ENCODE peak calls at places on chromosomes 2 and 18, in ten cellular contexts. One of them, this sample, is unnamed.

GRCh38 chr2:100845141-100845991 is 25.4 kb downstream of the NPAS2 start:
- DNase-seq in A549: no peak
- DNase-seq in stimulated activated CD4-positive, alpha-beta T cell treated with anti-CD3 and anti-CD28 coated beads, Interleukin-12 subunit alpha, Interleukin-12 subunit beta, amount 100 ng/mL, for 4 hours: no peak
- DNase-seq in left ventricle myocardium superior: peak
- DNase-seq in GDM1: no peak
- DNase-seq in retina: no peak
- DNase-seq in NCI-H774: no peak
- DNase-seq in substantia nigra: no peak
- DNase-seq in NCI-H2227 treated with DMSO at 0.1 percent for 48 hours: no peak
- DNase-seq in epithelial cell of esophagus: no peak
- DNase-seq in this sample: no peak

GRCh38 chr2:240911641-240912265 is 5.6 kb downstream of the CROCC2 start:
- DNase-seq in A549: no peak
- DNase-seq in stimulated activated CD4-positive, alpha-beta T cell treated with anti-CD3 and anti-CD28 coated beads, Interleukin-12 subunit alpha, Interleukin-12 subunit beta, amount 100 ng/mL, for 4 hours: no peak
- DNase-seq in left ventricle myocardium superior: no peak
- DNase-seq in GDM1: no peak
- DNase-seq in retina: no peak
- DNase-seq in NCI-H774: no peak
- DNase-seq in substantia nigra: no peak
- DNase-seq in NCI-H2227 treated with DMSO at 0.1 percent for 48 hours: no peak
- DNase-seq in epithelial cell of esophagus: no peak
- DNase-seq in this sample: no peak

GRCh38 chr2:180722551-180723239 is 257.7 kb upstream of the UBE2E3 start:
- DNase-seq in A549: no peak
- DNase-seq in stimulated activated CD4-positive, alpha-beta T cell treated with anti-CD3 and anti-CD28 coated beads, Interleukin-12 subunit alpha, Interleukin-12 subunit beta, amount 100 ng/mL, for 4 hours: no peak
- DNase-seq in left ventricle myocardium superior: no peak
- DNase-seq in GDM1: no peak
- DNase-seq in retina: no peak
- DNase-seq in NCI-H774: no peak
- DNase-seq in substantia nigra: no peak
- DNase-seq in NCI-H2227 treated with DMSO at 0.1 percent for 48 hours: no peak
- DNase-seq in epithelial cell of esophagus: peak
- DNase-seq in this sample: no peak

GRCh38 chr2:37871453-37872191 is 53.5 kb upstream of the RMDN2 start:
- DNase-seq in A549: no peak
- DNase-seq in stimulated activated CD4-positive, alpha-beta T cell treated with anti-CD3 and anti-CD28 coated beads, Interleukin-12 subunit alpha, Interleukin-12 subunit beta, amount 100 ng/mL, for 4 hours: no peak
- DNase-seq in left ventricle myocardium superior: no peak
- DNase-seq in GDM1: no peak
- DNase-seq in retina: no peak
- DNase-seq in NCI-H774: no peak
- DNase-seq in substantia nigra: no peak
- DNase-seq in NCI-H2227 treated with DMSO at 0.1 percent for 48 hours: no peak
- DNase-seq in epithelial cell of esophagus: peak
- DNase-seq in this sample: no peak

GRCh38 chr2:112168422-112169124 is 30.4 kb downstream of the FBLN7 start:
- DNase-seq in A549: no peak
- DNase-seq in stimulated activated CD4-positive, alpha-beta T cell treated with anti-CD3 and anti-CD28 coated beads, Interleukin-12 subunit alpha, Interleukin-12 subunit beta, amount 100 ng/mL, for 4 hours: no peak
- DNase-seq in left ventricle myocardium superior: no peak
- DNase-seq in GDM1: no peak
- DNase-seq in retina: no peak
- DNase-seq in NCI-H774: no peak
- DNase-seq in substantia nigra: no peak
- DNase-seq in NCI-H2227 treated with DMSO at 0.1 percent for 48 hours: no peak
- DNase-seq in epithelial cell of esophagus: peak
- DNase-seq in this sample: peak

GRCh38 chr18:46632401-46633089 is 24.5 kb downstream of the LOXHD1 start:
- DNase-seq in A549: peak
- DNase-seq in stimulated activated CD4-positive, alpha-beta T cell treated with anti-CD3 and anti-CD28 coated beads, Interleukin-12 subunit alpha, Interleukin-12 subunit beta, amount 100 ng/mL, for 4 hours: no peak
- DNase-seq in left ventricle myocardium superior: no peak
- DNase-seq in GDM1: no peak
- DNase-seq in retina: no peak
- DNase-seq in NCI-H774: no peak
- DNase-seq in substantia nigra: no peak
- DNase-seq in NCI-H2227 treated with DMSO at 0.1 percent for 48 hours: no peak
- DNase-seq in epithelial cell of esophagus: peak
- DNase-seq in this sample: no peak

GRCh38 chr2:190929919-190930318 is 49.3 kb downstream of the GLS start:
- DNase-seq in A549: peak
- DNase-seq in stimulated activated CD4-positive, alpha-beta T cell treated with anti-CD3 and anti-CD28 coated beads, Interleukin-12 subunit alpha, Interleukin-12 subunit beta, amount 100 ng/mL, for 4 hours: no peak
- DNase-seq in left ventricle myocardium superior: no peak
- DNase-seq in GDM1: no peak
- DNase-seq in retina: no peak
- DNase-seq in NCI-H774: no peak
- DNase-seq in substantia nigra: no peak
- DNase-seq in NCI-H2227 treated with DMSO at 0.1 percent for 48 hours: no peak
- DNase-seq in epithelial cell of esophagus: no peak
- DNase-seq in this sample: no peak

GRCh38 chr2:121298476-121298875 is 13.5 kb upstream of the TFCP2L1 start:
- DNase-seq in A549: no peak
- DNase-seq in stimulated activated CD4-positive, alpha-beta T cell treated with anti-CD3 and anti-CD28 coated beads, Interleukin-12 subunit alpha, Interleukin-12 subunit beta, amount 100 ng/mL, for 4 hours: no peak
- DNase-seq in left ventricle myocardium superior: no peak
- DNase-seq in GDM1: no peak
- DNase-seq in retina: no peak
- DNase-seq in NCI-H774: no peak
- DNase-seq in substantia nigra: no peak
- DNase-seq in NCI-H2227 treated with DMSO at 0.1 percent for 48 hours: no peak
- DNase-seq in epithelial cell of esophagus: no peak
- DNase-seq in this sample: no peak

GRCh38 chr18:61531182-61531581 is 198.0 kb downstream of the CDH20 start:
- DNase-seq in A549: no peak
- DNase-seq in stimulated activated CD4-positive, alpha-beta T cell treated with anti-CD3 and anti-CD28 coated beads, Interleukin-12 subunit alpha, Interleukin-12 subunit beta, amount 100 ng/mL, for 4 hours: no peak
- DNase-seq in left ventricle myocardium superior: peak
- DNase-seq in GDM1: no peak
- DNase-seq in retina: peak
- DNase-seq in NCI-H774: no peak
- DNase-seq in substantia nigra: peak
- DNase-seq in NCI-H2227 treated with DMSO at 0.1 percent for 48 hours: no peak
- DNase-seq in epithelial cell of esophagus: no peak
- DNase-seq in this sample: no peak

GRCh38 chr2:113720167-113720566 is 36.3 kb downstream of the SLC35F5 start:
- DNase-seq in A549: peak
- DNase-seq in stimulated activated CD4-positive, alpha-beta T cell treated with anti-CD3 and anti-CD28 coated beads, Interleukin-12 subunit alpha, Interleukin-12 subunit beta, amount 100 ng/mL, for 4 hours: no peak
- DNase-seq in left ventricle myocardium superior: no peak
- DNase-seq in GDM1: no peak
- DNase-seq in retina: no peak
- DNase-seq in NCI-H774: no peak
- DNase-seq in substantia nigra: no peak
- DNase-seq in NCI-H2227 treated with DMSO at 0.1 percent for 48 hours: peak
- DNase-seq in epithelial cell of esophagus: peak
- DNase-seq in this sample: no peak

GRCh38 chr2:162887902-162888301 is 49.3 kb upstream of the KCNH7 start:
- DNase-seq in A549: no peak
- DNase-seq in stimulated activated CD4-positive, alpha-beta T cell treated with anti-CD3 and anti-CD28 coated beads, Interleukin-12 subunit alpha, Interleukin-12 subunit beta, amount 100 ng/mL, for 4 hours: no peak
- DNase-seq in left ventricle myocardium superior: no peak
- DNase-seq in GDM1: no peak
- DNase-seq in retina: no peak
- DNase-seq in NCI-H774: no peak
- DNase-seq in substantia nigra: no peak
- DNase-seq in NCI-H2227 treated with DMSO at 0.1 percent for 48 hours: no peak
- DNase-seq in epithelial cell of esophagus: no peak
- DNase-seq in this sample: no peak

GRCh38 chr2:20622731-20623130 is 28.2 kb downstream of the HS1BP3 start:
- DNase-seq in A549: no peak
- DNase-seq in stimulated activated CD4-positive, alpha-beta T cell treated with anti-CD3 and anti-CD28 coated beads, Interleukin-12 subunit alpha, Interleukin-12 subunit beta, amount 100 ng/mL, for 4 hours: no peak
- DNase-seq in left ventricle myocardium superior: peak
- DNase-seq in GDM1: no peak
- DNase-seq in retina: peak
- DNase-seq in NCI-H774: no peak
- DNase-seq in substantia nigra: no peak
- DNase-seq in NCI-H2227 treated with DMSO at 0.1 percent for 48 hours: no peak
- DNase-seq in epithelial cell of esophagus: no peak
- DNase-seq in this sample: no peak

GRCh38 chr2:150075831-150076230 is 411.6 kb downstream of the RND3 start:
- DNase-seq in A549: peak
- DNase-seq in stimulated activated CD4-positive, alpha-beta T cell treated with anti-CD3 and anti-CD28 coated beads, Interleukin-12 subunit alpha, Interleukin-12 subunit beta, amount 100 ng/mL, for 4 hours: no peak
- DNase-seq in left ventricle myocardium superior: no peak
- DNase-seq in GDM1: no peak
- DNase-seq in retina: no peak
- DNase-seq in NCI-H774: no peak
- DNase-seq in substantia nigra: no peak
- DNase-seq in NCI-H2227 treated with DMSO at 0.1 percent for 48 hours: no peak
- DNase-seq in epithelial cell of esophagus: peak
- DNase-seq in this sample: peak

GRCh38 chr2:65122313-65122712 is 7.6 kb downstream of the RAB1A start:
- DNase-seq in A549: no peak
- DNase-seq in stimulated activated CD4-positive, alpha-beta T cell treated with anti-CD3 and anti-CD28 coated beads, Interleukin-12 subunit alpha, Interleukin-12 subunit beta, amount 100 ng/mL, for 4 hours: no peak
- DNase-seq in left ventricle myocardium superior: no peak
- DNase-seq in GDM1: no peak
- DNase-seq in retina: no peak
- DNase-seq in NCI-H774: no peak
- DNase-seq in substantia nigra: no peak
- DNase-seq in NCI-H2227 treated with DMSO at 0.1 percent for 48 hours: no peak
- DNase-seq in epithelial cell of esophagus: no peak
- DNase-seq in this sample: no peak

GRCh38 chr2:137192366-137193315 is 427.3 kb downstream of the THSD7B start:
- DNase-seq in A549: peak
- DNase-seq in stimulated activated CD4-positive, alpha-beta T cell treated with anti-CD3 and anti-CD28 coated beads, Interleukin-12 subunit alpha, Interleukin-12 subunit beta, amount 100 ng/mL, for 4 hours: no peak
- DNase-seq in left ventricle myocardium superior: no peak
- DNase-seq in GDM1: no peak
- DNase-seq in retina: no peak
- DNase-seq in NCI-H774: no peak
- DNase-seq in substantia nigra: no peak
- DNase-seq in NCI-H2227 treated with DMSO at 0.1 percent for 48 hours: no peak
- DNase-seq in epithelial cell of esophagus: no peak
- DNase-seq in this sample: no peak

GRCh38 chr2:229955663-229956062 is 33.4 kb downstream of the FBXO36 start:
- DNase-seq in A549: no peak
- DNase-seq in stimulated activated CD4-positive, alpha-beta T cell treated with anti-CD3 and anti-CD28 coated beads, Interleukin-12 subunit alpha, Interleukin-12 subunit beta, amount 100 ng/mL, for 4 hours: no peak
- DNase-seq in left ventricle myocardium superior: no peak
- DNase-seq in GDM1: no peak
- DNase-seq in retina: no peak
- DNase-seq in NCI-H774: no peak
- DNase-seq in substantia nigra: no peak
- DNase-seq in NCI-H2227 treated with DMSO at 0.1 percent for 48 hours: no peak
- DNase-seq in epithelial cell of esophagus: peak
- DNase-seq in this sample: no peak

GRCh38 chr2:69693472-69694450 is 48.2 kb upstream of the ANXA4 start:
- DNase-seq in A549: no peak
- DNase-seq in stimulated activated CD4-positive, alpha-beta T cell treated with anti-CD3 and anti-CD28 coated beads, Interleukin-12 subunit alpha, Interleukin-12 subunit beta, amount 100 ng/mL, for 4 hours: no peak
- DNase-seq in left ventricle myocardium superior: peak
- DNase-seq in GDM1: no peak
- DNase-seq in retina: no peak
- DNase-seq in NCI-H774: no peak
- DNase-seq in substantia nigra: no peak
- DNase-seq in NCI-H2227 treated with DMSO at 0.1 percent for 48 hours: no peak
- DNase-seq in epithelial cell of esophagus: no peak
- DNase-seq in this sample: no peak

GRCh38 chr2:191247381-191248057 is 2.3 kb downstream of the MYO1B start:
- DNase-seq in A549: peak
- DNase-seq in stimulated activated CD4-positive, alpha-beta T cell treated with anti-CD3 and anti-CD28 coated beads, Interleukin-12 subunit alpha, Interleukin-12 subunit beta, amount 100 ng/mL, for 4 hours: no peak
- DNase-seq in left ventricle myocardium superior: no peak
- DNase-seq in GDM1: no peak
- DNase-seq in retina: no peak
- DNase-seq in NCI-H774: no peak
- DNase-seq in substantia nigra: no peak
- DNase-seq in NCI-H2227 treated with DMSO at 0.1 percent for 48 hours: no peak
- DNase-seq in epithelial cell of esophagus: peak
- DNase-seq in this sample: peak

GRCh38 chr2:227370791-227371312 is 8.3 kb downstream of the TM4SF20 start:
- DNase-seq in A549: no peak
- DNase-seq in stimulated activated CD4-positive, alpha-beta T cell treated with anti-CD3 and anti-CD28 coated beads, Interleukin-12 subunit alpha, Interleukin-12 subunit beta, amount 100 ng/mL, for 4 hours: no peak
- DNase-seq in left ventricle myocardium superior: no peak
- DNase-seq in GDM1: no peak
- DNase-seq in retina: no peak
- DNase-seq in NCI-H774: no peak
- DNase-seq in substantia nigra: no peak
- DNase-seq in NCI-H2227 treated with DMSO at 0.1 percent for 48 hours: no peak
- DNase-seq in epithelial cell of esophagus: peak
- DNase-seq in this sample: no peak

GRCh38 chr2:70946832-70947442 is 11.2 kb downstream of the ATP6V1B1 start:
- DNase-seq in A549: peak
- DNase-seq in stimulated activated CD4-positive, alpha-beta T cell treated with anti-CD3 and anti-CD28 coated beads, Interleukin-12 subunit alpha, Interleukin-12 subunit beta, amount 100 ng/mL, for 4 hours: peak
- DNase-seq in left ventricle myocardium superior: no peak
- DNase-seq in GDM1: peak
- DNase-seq in retina: peak
- DNase-seq in NCI-H774: peak
- DNase-seq in substantia nigra: peak
- DNase-seq in NCI-H2227 treated with DMSO at 0.1 percent for 48 hours: peak
- DNase-seq in epithelial cell of esophagus: peak
- DNase-seq in this sample: peak

GRCh38 chr2:239145601-239146000 is 255.2 kb downstream of the HDAC4 start:
- DNase-seq in A549: no peak
- DNase-seq in stimulated activated CD4-positive, alpha-beta T cell treated with anti-CD3 and anti-CD28 coated beads, Interleukin-12 subunit alpha, Interleukin-12 subunit beta, amount 100 ng/mL, for 4 hours: no peak
- DNase-seq in left ventricle myocardium superior: no peak
- DNase-seq in GDM1: no peak
- DNase-seq in retina: no peak
- DNase-seq in NCI-H774: no peak
- DNase-seq in substantia nigra: no peak
- DNase-seq in NCI-H2227 treated with DMSO at 0.1 percent for 48 hours: no peak
- DNase-seq in epithelial cell of esophagus: no peak
- DNase-seq in this sample: no peak

GRCh38 chr18:58887613-58887963 is 22.9 kb downstream of the ZNF532 start:
- DNase-seq in A549: no peak
- DNase-seq in stimulated activated CD4-positive, alpha-beta T cell treated with anti-CD3 and anti-CD28 coated beads, Interleukin-12 subunit alpha, Interleukin-12 subunit beta, amount 100 ng/mL, for 4 hours: no peak
- DNase-seq in left ventricle myocardium superior: peak
- DNase-seq in GDM1: peak
- DNase-seq in retina: no peak
- DNase-seq in NCI-H774: no peak
- DNase-seq in substantia nigra: peak
- DNase-seq in NCI-H2227 treated with DMSO at 0.1 percent for 48 hours: no peak
- DNase-seq in epithelial cell of esophagus: peak
- DNase-seq in this sample: no peak

GRCh38 chr2:233430091-233430490 is 75.8 kb downstream of the DGKD start:
- DNase-seq in A549: peak
- DNase-seq in stimulated activated CD4-positive, alpha-beta T cell treated with anti-CD3 and anti-CD28 coated beads, Interleukin-12 subunit alpha, Interleukin-12 subunit beta, amount 100 ng/mL, for 4 hours: no peak
- DNase-seq in left ventricle myocardium superior: no peak
- DNase-seq in GDM1: no peak
- DNase-seq in retina: no peak
- DNase-seq in NCI-H774: no peak
- DNase-seq in substantia nigra: no peak
- DNase-seq in NCI-H2227 treated with DMSO at 0.1 percent for 48 hours: no peak
- DNase-seq in epithelial cell of esophagus: no peak
- DNase-seq in this sample: no peak

GRCh38 chr18:10015941-10016819 is 102.4 kb downstream of the VAPA start:
- DNase-seq in A549: no peak
- DNase-seq in stimulated activated CD4-positive, alpha-beta T cell treated with anti-CD3 and anti-CD28 coated beads, Interleukin-12 subunit alpha, Interleukin-12 subunit beta, amount 100 ng/mL, for 4 hours: no peak
- DNase-seq in left ventricle myocardium superior: no peak
- DNase-seq in GDM1: no peak
- DNase-seq in retina: no peak
- DNase-seq in NCI-H774: no peak
- DNase-seq in substantia nigra: no peak
- DNase-seq in NCI-H2227 treated with DMSO at 0.1 percent for 48 hours: no peak
- DNase-seq in epithelial cell of esophagus: peak
- DNase-seq in this sample: no peak

GRCh38 chr2:240933966-240934700 is 28.0 kb downstream of the CROCC2 start:
- DNase-seq in A549: no peak
- DNase-seq in stimulated activated CD4-positive, alpha-beta T cell treated with anti-CD3 and anti-CD28 coated beads, Interleukin-12 subunit alpha, Interleukin-12 subunit beta, amount 100 ng/mL, for 4 hours: no peak
- DNase-seq in left ventricle myocardium superior: peak
- DNase-seq in GDM1: no peak
- DNase-seq in retina: peak
- DNase-seq in NCI-H774: no peak
- DNase-seq in substantia nigra: no peak
- DNase-seq in NCI-H2227 treated with DMSO at 0.1 percent for 48 hours: no peak
- DNase-seq in epithelial cell of esophagus: no peak
- DNase-seq in this sample: no peak

GRCh38 chr2:101770672-101771071 is 73.2 kb downstream of the MAP4K4 start:
- DNase-seq in A549: peak
- DNase-seq in stimulated activated CD4-positive, alpha-beta T cell treated with anti-CD3 and anti-CD28 coated beads, Interleukin-12 subunit alpha, Interleukin-12 subunit beta, amount 100 ng/mL, for 4 hours: no peak
- DNase-seq in left ventricle myocardium superior: no peak
- DNase-seq in GDM1: peak
- DNase-seq in retina: no peak
- DNase-seq in NCI-H774: peak
- DNase-seq in substantia nigra: peak
- DNase-seq in NCI-H2227 treated with DMSO at 0.1 percent for 48 hours: peak
- DNase-seq in epithelial cell of esophagus: peak
- DNase-seq in this sample: no peak

GRCh38 chr2:25664531-25665307 is 8.7 kb downstream of the DTNB start:
- DNase-seq in A549: peak
- DNase-seq in stimulated activated CD4-positive, alpha-beta T cell treated with anti-CD3 and anti-CD28 coated beads, Interleukin-12 subunit alpha, Interleukin-12 subunit beta, amount 100 ng/mL, for 4 hours: no peak
- DNase-seq in left ventricle myocardium superior: no peak
- DNase-seq in GDM1: peak
- DNase-seq in retina: peak
- DNase-seq in NCI-H774: no peak
- DNase-seq in substantia nigra: peak
- DNase-seq in NCI-H2227 treated with DMSO at 0.1 percent for 48 hours: peak
- DNase-seq in epithelial cell of esophagus: peak
- DNase-seq in this sample: no peak